ENCODE peak calls at places on chromosome X, in nine cellular contexts. C is endothelial cell of umbilical vein, D is SK-N-SH, Y is A549, T is omental fat pad, V is fibroblast of the aortic adventitia, O is mammary epithelial cell, E is cardiac muscle cell, I is fibroblast of pulmonary artery. N is an unnamed sample.

GRCh38 chrX:124388562-124388961 is 42.2 kb downstream of the SH2D1A start:
- DNase-seq in C (peak), D (peak), Y (peak), T (no peak), V (peak), O (peak), E (peak), I (peak), N (peak)

GRCh38 chrX:49309401-49309981 is 6.0 kb downstream of the GAGE10 start:
- DNase-seq in C (peak), D (no peak), Y (no peak), T (no peak), V (peak), O (peak), E (no peak), I (peak), N (no peak)

GRCh38 chrX:9988762-9989161 is 21.6 kb downstream of the CLDN34 start:
- DNase-seq in C (peak), D (peak), Y (peak), T (no peak), V (peak), O (no peak), E (no peak), I (peak), N (no peak)

GRCh38 chrX:19544693-19545305 is 29.5 kb upstream of the MAP3K15 start:
- DNase-seq in C (peak), D (peak), Y (peak), T (no peak), V (peak), O (peak), E (peak), I (peak), N (no peak)

GRCh38 chrX:145213504-145213903 is 33.8 kb upstream of the SPANXN1 start:
- DNase-seq in C (no peak), D (peak), Y (peak), T (no peak), V (no peak), O (peak), E (peak), I (no peak), N (no peak)

GRCh38 chrX:115522955-115523354 is 38.0 kb upstream of the PLS3 start:
- DNase-seq in C (no peak), D (no peak), Y (no peak), T (no peak), V (no peak), O (no peak), E (no peak), I (no peak), N (no peak)

GRCh38 chrX:10111364-10112148 is 45.2 kb upstream of the CLCN4 start:
- DNase-seq in C (peak), D (no peak), Y (no peak), T (no peak), V (no peak), O (no peak), E (no peak), I (no peak), N (no peak)

GRCh38 chrX:39152106-39152649 is 350.9 kb downstream of the MID1IP1 start:
- DNase-seq in C (no peak), D (peak), Y (peak), T (no peak), V (peak), O (no peak), E (peak), I (no peak), N (no peak)

GRCh38 chrX:15465896-15466651 is 27.1 kb downstream of the PIR start:
- DNase-seq in C (no peak), D (no peak), Y (no peak), T (no peak), V (peak), O (no peak), E (peak), I (peak), N (no peak)

GRCh38 chrX:150704030-150704613 is 10.9 kb downstream of the MTMR1 start:
- DNase-seq in C (peak), D (no peak), Y (no peak), T (no peak), V (peak), O (peak), E (no peak), I (peak), N (no peak)

GRCh38 chrX:39869846-39870601 is 227.7 kb downstream of the BCOR start:
- DNase-seq in C (peak), D (no peak), Y (peak), T (no peak), V (peak), O (peak), E (no peak), I (peak), N (no peak)

GRCh38 chrX:131895002-131895401 is 128.1 kb upstream of the STK26 start:
- DNase-seq in C (no peak), D (no peak), Y (no peak), T (no peak), V (no peak), O (peak), E (no peak), I (peak), N (no peak)

GRCh38 chrX:96027363-96027894 is 657.2 kb upstream of the DIAPH2 start:
- DNase-seq in C (no peak), D (no peak), Y (no peak), T (no peak), V (peak), O (no peak), E (no peak), I (peak), N (no peak)

GRCh38 chrX:12975999-12976558 is 1.2 kb downstream of the TMSB4X start:
- DNase-seq in C (no peak), D (peak), Y (peak), T (no peak), V (peak), O (no peak), E (peak), I (peak), N (peak)

GRCh38 chrX:39874202-39874816 is 223.4 kb downstream of the BCOR start:
- DNase-seq in C (peak), D (no peak), Y (no peak), T (no peak), V (no peak), O (peak), E (no peak), I (no peak), N (no peak)

DNA sequence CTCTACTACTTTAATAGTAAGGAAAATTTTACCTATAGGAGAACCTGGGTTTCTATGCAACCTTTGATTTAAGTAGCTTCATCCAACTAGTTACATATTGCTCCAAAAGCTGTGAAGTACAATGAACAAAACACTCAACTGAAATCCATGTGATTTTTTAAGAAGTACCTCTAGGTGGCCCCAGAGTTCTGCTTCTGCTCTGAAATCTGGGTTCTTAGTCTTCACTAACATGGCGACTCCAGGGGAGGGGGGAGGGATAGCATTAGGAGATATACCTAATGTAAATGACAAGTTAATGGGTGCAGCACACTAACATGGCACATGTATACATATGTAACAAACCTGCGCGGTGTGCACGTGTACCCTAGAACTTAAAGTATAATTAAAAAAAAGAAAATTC is 73.4 kb upstream of the MAGEB2 start:
- DNase-seq in C (peak), D (peak), Y (peak), T (no peak), V (peak), O (peak), E (peak), I (peak), N (no peak)
- TF ChIP-seq CTCF in C (no peak), D (peak), Y (peak), T (no peak), V (peak), O (peak), E (peak), I (peak), N (no peak)

DNA sequence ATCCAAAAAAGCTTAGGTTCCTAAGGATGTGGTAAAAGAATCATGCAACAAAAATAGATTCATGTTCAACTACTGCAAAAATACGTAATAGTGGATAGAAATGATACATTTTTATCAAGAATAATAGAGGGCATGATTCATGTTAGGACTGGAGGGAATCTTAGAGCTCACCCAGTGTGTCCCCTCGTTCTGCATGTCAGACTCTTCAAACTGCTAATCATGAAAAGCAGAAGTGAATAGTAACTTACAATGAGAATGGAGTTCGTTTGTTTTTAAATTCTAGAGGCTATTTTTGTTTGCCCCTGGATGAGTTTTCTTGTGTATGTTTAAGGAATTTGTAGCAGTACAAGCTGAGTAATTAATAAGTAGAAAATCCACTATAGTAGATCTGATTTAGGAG is 79.4 kb downstream of the MSL3 start:
- DNase-seq in C (no peak), D (no peak), Y (no peak), T (no peak), V (no peak), O (no peak), E (no peak), I (no peak), N (no peak)
- TF ChIP-seq CTCF in C (no peak), D (no peak), Y (no peak), T (no peak), V (no peak), O (no peak), E (no peak), I (no peak), N (no peak)

GRCh38 chrX:26649534-26649933 is 433.6 kb downstream of the MAGEB5 start:
- DNase-seq in C (no peak), D (peak), Y (peak), T (no peak), V (peak), O (peak), E (peak), I (peak), N (no peak)
- TF ChIP-seq CTCF in C (peak), D (peak), Y (peak), T (no peak), V (peak), O (peak), E (peak), I (peak), N (no peak)

DNA sequence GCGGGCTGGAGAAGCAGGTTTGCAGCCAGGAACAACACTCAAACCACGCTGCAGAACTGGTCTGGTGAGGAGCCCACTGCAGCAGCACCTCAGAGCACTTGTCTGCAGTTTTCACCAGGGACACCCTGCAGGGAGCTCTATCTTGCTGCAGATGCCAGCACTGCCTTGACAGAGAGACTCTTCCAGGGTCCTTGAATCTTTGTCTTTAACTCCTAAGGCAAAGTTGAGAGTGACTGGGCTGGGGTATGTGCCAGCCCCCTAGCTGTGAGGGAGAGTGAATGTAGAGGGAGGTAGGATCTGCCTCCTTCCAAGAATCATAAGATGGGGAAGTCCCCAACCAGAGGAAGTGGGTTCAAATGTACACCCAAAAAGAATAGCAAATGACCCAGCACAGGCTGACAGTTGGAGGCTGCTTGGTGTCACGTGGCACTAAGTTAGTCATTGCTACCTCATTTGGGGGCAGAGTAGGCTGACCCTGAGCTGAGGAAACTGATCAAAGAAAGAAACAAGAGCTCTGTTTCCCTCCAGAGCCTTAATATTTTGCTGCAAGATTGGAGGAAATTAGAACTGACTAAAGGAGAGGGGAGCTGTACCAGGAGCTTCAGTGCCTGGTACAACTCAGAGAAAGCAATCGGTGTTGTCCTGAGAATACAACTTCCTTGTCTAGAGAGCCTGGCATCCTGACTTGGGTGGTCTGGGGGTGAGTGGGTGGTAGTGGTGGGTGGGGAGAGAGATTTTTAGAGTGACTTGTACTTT is 28.2 kb upstream of the HUWE1 start:
- DNase-seq in C (peak), D (no peak), Y (no peak), T (no peak), V (peak), O (peak), E (no peak), I (peak), N (no peak)
- TF ChIP-seq CTCF in C (no peak), D (no peak), Y (no peak), T (no peak), V (peak), O (no peak), E (no peak), I (no peak), N (no peak)

GRCh38 chrX:82677281-82677680 is 830.8 kb upstream of the POU3F4 start:
- DNase-seq in C (no peak), D (no peak), Y (no peak), T (no peak), V (no peak), O (no peak), E (no peak), I (no peak), N (no peak)

GRCh38 chrX:82676386-82676785 is 831.7 kb upstream of the POU3F4 start:
- DNase-seq in C (no peak), D (no peak), Y (peak), T (no peak), V (no peak), O (no peak), E (no peak), I (no peak), N (no peak)
- TF ChIP-seq CTCF in C (no peak), D (peak), Y (peak), T (no peak), V (no peak), O (peak), E (no peak), I (no peak), N (peak)

GRCh38 chrX:110021180-110022022 is 18.5 kb downstream of the TMEM164 start:
- DNase-seq in C (peak), D (no peak), Y (no peak), T (no peak), V (peak), O (no peak), E (no peak), I (peak), N (no peak)
- TF ChIP-seq CTCF in C (no peak), D (no peak), Y (no peak), T (no peak), V (no peak), O (no peak), E (no peak), I (no peak), N (no peak)

GRCh38 chrX:110418220-110418856 is 59.7 kb downstream of the RTL9 start:
- DNase-seq in C (peak), D (peak), Y (peak), T (no peak), V (peak), O (no peak), E (peak), I (peak), N (no peak)
- TF ChIP-seq CTCF in C (peak), D (peak), Y (no peak), T (no peak), V (peak), O (peak), E (peak), I (peak), N (peak)

DNA sequence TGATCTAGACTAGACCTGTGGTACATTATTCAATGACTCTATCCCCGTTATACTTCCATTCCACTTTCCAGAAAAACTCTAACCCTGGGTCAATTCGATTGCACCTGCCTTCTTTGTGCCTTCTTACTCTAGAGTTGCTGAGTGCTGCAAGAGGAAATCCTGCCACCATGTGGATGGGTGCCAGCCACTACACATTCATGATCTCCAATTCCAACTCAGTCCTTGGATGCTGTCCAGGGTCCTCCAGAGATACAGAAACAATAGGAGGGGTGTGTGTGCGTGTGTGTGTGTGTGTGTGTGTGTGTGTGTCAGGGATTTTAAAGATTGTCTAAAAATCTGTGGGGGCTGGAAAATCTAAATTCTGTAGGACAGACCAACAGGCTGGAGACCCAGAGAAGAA is 42.9 kb upstream of the INTS6L start:
- DNase-seq in C (peak), D (peak), Y (peak), T (no peak), V (peak), O (peak), E (peak), I (peak), N (peak)
- TF ChIP-seq CTCF in C (peak), D (peak), Y (peak), T (no peak), V (peak), O (peak), E (peak), I (peak), N (peak)

DNA sequence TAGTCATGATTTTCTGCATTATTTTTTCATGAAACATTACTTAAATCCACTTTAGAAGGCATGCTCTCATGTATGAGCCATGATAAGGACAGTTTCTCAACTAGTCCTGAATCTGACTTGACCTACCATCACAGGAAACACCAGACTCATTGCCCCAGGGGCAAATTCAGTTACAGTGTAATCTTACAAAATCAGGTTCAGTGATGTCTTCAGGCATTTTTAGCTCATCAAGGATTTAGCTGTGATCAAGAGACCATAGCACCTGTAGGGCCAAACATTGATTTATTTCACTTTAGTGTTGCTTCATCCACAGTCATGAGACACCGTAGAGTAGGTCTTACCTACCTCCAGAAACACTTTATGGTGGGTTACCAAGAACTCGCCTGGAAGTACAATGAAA is 3.1 kb upstream of the TASL start:
- DNase-seq in C (no peak), D (no peak), Y (no peak), T (no peak), V (no peak), O (no peak), E (no peak), I (no peak), N (no peak)
- TF ChIP-seq CTCF in C (no peak), D (no peak), Y (no peak), T (no peak), V (no peak), O (no peak), E (no peak), I (no peak), N (no peak)